ENCODE peak calls at places on chromosomes 4 and X, in four cellular contexts. P is prostate gland, V is AG04449, G is brain microvascular endothelial cell. Z is an unnamed sample.
A peak's percentile ranks its signal among the peaks of the same experiment; 100 is the strongest.

GRCh38 chrX:41664307-41665299 is 24.2 kb upstream of the GPR34 start:
- DNase-seq in V (no peak), G (no peak), P (no peak), Z (no peak)

GRCh38 chrX:108736509-108737479 is at the start of gene IRS4:
- DNase-seq in V (no peak), P (peak; percentile 15), G (no peak), Z (no peak)

GRCh38 chrX:130702867-130703707 is 199.9 kb downstream of the ENOX2 start:
- DNase-seq in V (no peak), P (no peak), G (no peak), Z (no peak)

GRCh38 chr4:166169111-166169510 is 296.1 kb downstream of the TLL1 start:
- DNase-seq in P (no peak), G (peak; percentile 23), V (no peak), Z (no peak)

GRCh38 chr4:6391852-6392188 is 80.6 kb downstream of the PPP2R2C start:
- DNase-seq in P (no peak), V (no peak), G (no peak), Z (no peak)

GRCh38 chrX:1336331-1337143 is at the start of gene IL3RA:
- DNase-seq in G (peak; percentile 8), V (no peak), P (no peak), Z (no peak)

GRCh38 chr4:6372649-6373525 is 99.5 kb downstream of the PPP2R2C start:
- DNase-seq in P (no peak), V (no peak), G (peak; percentile 40), Z (no peak)

GRCh38 chrX:48508400-48509244 is at the start of gene PORCN:
- DNase-seq in V (no peak), P (peak; percentile 70), G (peak; percentile 35), Z (no peak)

GRCh38 chrX:47380268-47380667 is 9.9 kb downstream of the ZNF157 start:
- DNase-seq in P (peak; percentile 38), G (no peak), V (peak; percentile 0), Z (peak; percentile 29)

GRCh38 chr4:76120199-76120598 is 28.0 kb downstream of the NUP54 start:
- DNase-seq in P (no peak), V (no peak), G (no peak), Z (no peak)

GRCh38 chr4:26022346-26022891 is 108.4 kb downstream of the SMIM20 start:
- DNase-seq in P (peak; percentile 75), G (peak; percentile 56), V (no peak), Z (peak; percentile 48)

GRCh38 chrX:136659174-136659573 is 11.2 kb downstream of the CD40LG start:
- DNase-seq in G (no peak), P (no peak), V (no peak), Z (no peak)

GRCh38 chr4:25953740-25954139 is 39.7 kb downstream of the SMIM20 start:
- DNase-seq in G (peak; percentile 35), V (no peak), P (no peak), Z (no peak)

GRCh38 chrX:115562492-115562872 is 1.5 kb downstream of the PLS3 start:
- DNase-seq in V (no peak), P (no peak), G (no peak), Z (no peak)

GRCh38 chr4:24067367-24067766 is 177.5 kb upstream of the PPARGC1A start:
- DNase-seq in G (no peak), V (no peak), P (no peak), Z (no peak)

GRCh38 chr4:41806807-41807206 is 58.3 kb upstream of the PHOX2B start:
- DNase-seq in P (no peak), G (no peak), V (no peak), Z (no peak)

GRCh38 chrX:48589482-48590162 is 7.7 kb upstream of the WDR13 start:
- DNase-seq in P (peak; percentile 27), V (no peak), G (no peak), Z (no peak)

GRCh38 chr4:40856836-40857362 is 107.1 kb downstream of the NSUN7 start:
- DNase-seq in V (no peak), P (peak; percentile 45), G (no peak), Z (no peak)

GRCh38 chrX:80765226-80765625 is 44.5 kb downstream of the BRWD3 start:
- DNase-seq in G (peak; percentile 54), P (no peak), V (peak; percentile 60), Z (peak; percentile 52)

GRCh38 chrX:1535241-1536041 is 1.5 kb downstream of the P2RY8 start:
- DNase-seq in P (no peak), G (no peak), V (no peak), Z (no peak)

GRCh38 chrX:155577682-155578081 is 35.1 kb downstream of the TMLHE start:
- DNase-seq in G (no peak), V (no peak), P (no peak), Z (no peak)

GRCh38 chr4:85495621-85496020 is 20.7 kb downstream of the ARHGAP24 start:
- DNase-seq in P (no peak), V (no peak), G (no peak), Z (no peak)

GRCh38 chr4:7323872-7324650 is 110.7 kb downstream of the PSAPL1 start:
- DNase-seq in V (no peak), P (no peak), G (no peak), Z (no peak)

DNA sequence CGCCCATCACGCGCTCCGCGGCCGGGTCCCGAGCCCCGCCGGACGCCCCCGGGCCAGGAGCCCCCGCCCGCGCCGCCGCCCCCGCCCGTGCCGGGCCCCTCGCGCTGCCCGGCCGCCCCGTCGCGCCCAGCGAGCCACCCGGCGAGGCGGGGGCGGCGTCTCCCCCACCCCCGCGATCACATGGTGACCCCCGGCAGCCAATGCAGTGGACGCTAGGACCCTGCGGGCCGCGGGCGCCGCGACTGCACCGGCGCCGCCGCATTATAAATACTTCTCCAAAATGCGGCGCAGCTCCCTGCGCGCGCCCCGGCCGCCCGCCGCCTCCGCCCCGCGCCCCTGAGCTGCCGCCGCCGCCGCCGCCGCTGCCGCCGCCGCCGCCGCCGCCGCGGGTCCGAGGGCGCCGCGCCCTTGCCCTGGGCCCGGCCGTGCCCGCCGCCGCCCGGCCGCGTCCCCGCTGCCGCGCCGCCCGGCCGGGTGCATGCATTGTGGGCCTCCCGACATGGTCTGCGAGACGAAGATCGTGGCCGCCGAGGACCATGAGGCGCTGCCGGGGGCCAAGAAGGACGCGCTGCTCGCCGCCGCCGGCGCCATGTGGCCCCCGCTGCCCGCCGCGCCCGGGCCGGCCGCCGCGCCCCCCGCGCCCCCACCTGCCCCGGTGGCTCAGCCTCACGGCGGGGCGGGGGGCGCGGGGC is at the start of gene NAT8L:
- DNase-seq in G (no peak), V (no peak), P (no peak), Z (no peak)
- H3K4me3 ChIP-seq in G (peak within 1 kb of the TSS; percentile 15), V (peak within 1 kb of the TSS; percentile 25), P (peak within 1 kb of the TSS; percentile 23), Z (no peak within 1 kb of the TSS)

DNA sequence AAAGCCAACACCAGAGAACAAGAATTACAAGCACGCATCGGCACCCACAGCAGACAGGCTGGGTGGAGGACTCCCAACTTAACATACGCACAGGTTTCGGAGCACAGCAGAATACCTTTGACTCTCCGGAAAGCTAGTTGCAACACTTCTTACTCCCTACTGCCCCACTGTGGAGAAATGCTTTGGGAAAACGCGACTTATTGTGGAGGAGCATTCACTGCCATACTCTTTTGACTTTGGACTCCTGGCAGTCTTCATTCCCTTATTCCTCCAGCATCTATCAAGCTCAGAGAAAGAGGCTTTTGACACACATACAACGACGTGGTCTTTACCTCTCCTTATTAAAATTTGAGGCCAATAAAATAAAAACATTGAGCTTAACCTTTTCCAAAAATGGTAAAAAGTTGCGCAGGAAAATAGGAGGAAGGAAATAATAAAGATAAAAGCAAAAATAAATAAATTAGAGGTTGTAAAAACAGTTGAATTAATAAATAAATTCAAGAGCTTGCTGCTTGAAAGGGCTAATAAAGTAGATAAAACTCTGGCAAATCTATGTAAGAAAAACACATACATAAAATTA is 41.4 kb upstream of the GPC3 start:
- DNase-seq in P (peak; percentile 32), G (peak; percentile 11), V (no peak), Z (no peak)
- TF ChIP-seq CTCF in P (peak; percentile 37), G (peak; percentile 69), V (peak; percentile 23), Z (peak; percentile 42)

DNA sequence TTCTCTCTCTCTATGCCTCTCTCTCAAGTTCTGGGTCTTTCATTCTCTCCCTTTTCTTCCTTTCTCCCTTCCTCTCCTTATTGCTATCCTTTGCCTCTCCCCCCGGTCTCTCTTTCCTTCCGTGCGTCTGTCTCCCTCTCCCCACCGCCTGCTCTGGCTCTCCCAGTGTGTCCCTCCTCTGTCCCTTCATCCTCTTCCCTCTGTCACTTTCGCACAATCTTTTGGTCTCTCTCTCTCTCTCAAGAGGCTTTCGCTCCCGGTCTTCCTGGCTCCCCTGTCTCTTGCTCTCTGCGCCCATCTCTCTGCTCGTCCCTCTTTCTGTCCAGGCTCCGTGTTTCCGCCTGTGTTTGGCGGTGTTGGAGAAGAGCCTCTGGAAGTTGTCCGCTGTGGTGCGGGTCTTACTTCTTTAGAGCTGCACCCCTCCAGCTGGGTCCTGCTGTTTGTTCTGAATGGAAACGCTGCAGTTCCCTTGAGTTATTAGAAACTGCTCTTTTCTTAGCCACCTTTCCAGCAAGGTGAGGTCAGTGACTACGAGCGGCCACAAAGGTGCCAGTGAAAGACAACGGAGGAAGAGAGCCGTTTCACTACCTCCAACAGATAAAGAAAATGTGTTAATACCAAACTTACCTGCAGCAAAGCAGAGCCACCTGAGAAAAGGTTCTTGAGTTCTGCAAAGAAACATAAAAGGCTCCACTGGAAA is 1.1 kb downstream of the BMPR1B start:
- DNase-seq in G (peak; percentile 3), V (no peak), P (peak; percentile 11), Z (no peak)
- H3K4me3 ChIP-seq in G (peak overlapping the region; percentile 63), V (peak overlapping the region; percentile 55), P (peak overlapping the region; percentile 48), Z (peak overlapping the region; percentile 44)

DNA sequence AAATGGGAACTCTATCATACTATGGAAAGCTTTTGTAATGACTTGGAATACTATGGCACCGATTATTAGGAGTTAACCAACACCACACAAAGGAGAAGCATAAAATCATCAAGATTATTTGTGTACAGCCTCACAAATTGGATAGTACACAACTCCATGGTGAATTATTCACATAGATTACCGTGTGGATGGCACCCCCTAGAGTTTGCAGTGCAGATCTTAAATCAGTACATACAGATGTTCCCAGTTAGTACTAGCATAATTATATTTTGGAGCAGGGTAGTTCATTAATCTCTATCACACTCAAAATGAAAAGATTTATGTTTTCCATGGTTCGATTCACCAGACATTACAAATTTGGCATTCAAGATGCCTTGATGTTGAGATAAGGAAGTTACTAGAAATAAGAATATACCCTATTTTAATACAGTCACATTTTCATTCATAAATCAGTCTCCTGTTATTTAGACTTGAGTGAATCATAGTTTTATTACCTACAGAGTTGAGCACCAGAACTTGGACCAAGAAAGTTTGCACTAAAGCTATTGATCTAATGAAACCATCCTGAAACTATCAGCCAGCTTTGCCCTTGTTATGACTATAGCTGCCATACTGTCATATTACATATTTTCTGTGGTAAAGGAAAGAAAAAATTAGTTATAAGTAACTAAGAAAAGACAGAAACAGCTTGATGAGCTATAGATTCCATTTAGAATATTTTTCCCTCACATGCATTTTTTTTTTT is 531.8 kb downstream of the GLUD2 start:
- DNase-seq in P (no peak), G (peak; percentile 3), V (no peak), Z (no peak)
- TF ChIP-seq CTCF in P (no peak), G (peak; percentile 27), V (no peak), Z (peak; percentile 21)

GRCh38 chr4:2449051-2449450 is 19.9 kb upstream of the RNF4 start:
- DNase-seq in P (no peak), G (no peak), V (no peak), Z (no peak)
- H3K4me3 ChIP-seq in P (no peak overlapping the region), G (no peak overlapping the region), V (no peak overlapping the region), Z (no peak overlapping the region)

Z was measured in AG09309.